ENCODE peak calls at places on chromosomes 13 and 19, in ten cellular contexts. One of them, this sample, is unnamed.

GRCh38 chr19:36152061-36152885 is at the start of gene COX7A1:
- DNase-seq in T-helper 1 cell: no peak
- DNase-seq in Ammon's horn: no peak
- DNase-seq in effector memory CD8-positive, alpha-beta T cell: no peak
- DNase-seq in right atrium auricular region: peak; percentile 80
- DNase-seq in cerebellum: peak; percentile 71
- DNase-seq in prostate gland: no peak
- DNase-seq in stimulated activated CD8-positive, alpha-beta memory T cell treated with anti-CD3 and anti-CD28 coated beads, Interleukin-2, amount 100 ng/mL, for 48 hours: no peak
- DNase-seq in HT1080: no peak
- DNase-seq in T-helper 2 cell: no peak
- DNase-seq in this sample: peak; percentile 70

GRCh38 chr13:108115739-108116138 is 99.6 kb downstream of the LIG4 start:
- DNase-seq in T-helper 1 cell: no peak
- DNase-seq in Ammon's horn: no peak
- DNase-seq in effector memory CD8-positive, alpha-beta T cell: no peak
- DNase-seq in right atrium auricular region: no peak
- DNase-seq in cerebellum: no peak
- DNase-seq in prostate gland: no peak
- DNase-seq in stimulated activated CD8-positive, alpha-beta memory T cell treated with anti-CD3 and anti-CD28 coated beads, Interleukin-2, amount 100 ng/mL, for 48 hours: no peak
- DNase-seq in HT1080: peak; percentile 2
- DNase-seq in T-helper 2 cell: no peak
- DNase-seq in this sample: no peak

GRCh38 chr13:23722726-23723453 is 152.7 kb downstream of the TNFRSF19 start:
- DNase-seq in T-helper 1 cell: no peak
- DNase-seq in Ammon's horn: no peak
- DNase-seq in effector memory CD8-positive, alpha-beta T cell: no peak
- DNase-seq in right atrium auricular region: no peak
- DNase-seq in cerebellum: no peak
- DNase-seq in prostate gland: no peak
- DNase-seq in stimulated activated CD8-positive, alpha-beta memory T cell treated with anti-CD3 and anti-CD28 coated beads, Interleukin-2, amount 100 ng/mL, for 48 hours: no peak
- DNase-seq in HT1080: no peak
- DNase-seq in T-helper 2 cell: no peak
- DNase-seq in this sample: no peak

GRCh38 chr13:26721251-26721939 is 39.2 kb downstream of the GPR12 start:
- DNase-seq in T-helper 1 cell: peak; percentile 29
- DNase-seq in Ammon's horn: peak; percentile 65
- DNase-seq in effector memory CD8-positive, alpha-beta T cell: peak; percentile 20
- DNase-seq in right atrium auricular region: peak; percentile 58
- DNase-seq in cerebellum: peak; percentile 45
- DNase-seq in prostate gland: no peak
- DNase-seq in stimulated activated CD8-positive, alpha-beta memory T cell treated with anti-CD3 and anti-CD28 coated beads, Interleukin-2, amount 100 ng/mL, for 48 hours: peak; percentile 14
- DNase-seq in HT1080: peak; percentile 83
- DNase-seq in T-helper 2 cell: no peak
- DNase-seq in this sample: no peak

GRCh38 chr19:49142866-49143335 is 12.3 kb downstream of the HRC start:
- DNase-seq in T-helper 1 cell: peak; percentile 72
- DNase-seq in Ammon's horn: peak; percentile 96
- DNase-seq in effector memory CD8-positive, alpha-beta T cell: no peak
- DNase-seq in right atrium auricular region: peak; percentile 95
- DNase-seq in cerebellum: peak; percentile 97
- DNase-seq in prostate gland: peak; percentile 93
- DNase-seq in stimulated activated CD8-positive, alpha-beta memory T cell treated with anti-CD3 and anti-CD28 coated beads, Interleukin-2, amount 100 ng/mL, for 48 hours: peak; percentile 57
- DNase-seq in HT1080: peak; percentile 76
- DNase-seq in T-helper 2 cell: no peak
- DNase-seq in this sample: peak; percentile 91

GRCh38 chr13:49371943-49372636 is 71.8 kb downstream of the CAB39L start:
- DNase-seq in T-helper 1 cell: no peak
- DNase-seq in Ammon's horn: no peak
- DNase-seq in effector memory CD8-positive, alpha-beta T cell: no peak
- DNase-seq in right atrium auricular region: no peak
- DNase-seq in cerebellum: no peak
- DNase-seq in prostate gland: peak; percentile 21
- DNase-seq in stimulated activated CD8-positive, alpha-beta memory T cell treated with anti-CD3 and anti-CD28 coated beads, Interleukin-2, amount 100 ng/mL, for 48 hours: no peak
- DNase-seq in HT1080: no peak
- DNase-seq in T-helper 2 cell: no peak
- DNase-seq in this sample: no peak

GRCh38 chr19:1935484-1936208 is 5.3 kb upstream of the CSNK1G2 start:
- DNase-seq in T-helper 1 cell: peak; percentile 73
- DNase-seq in Ammon's horn: peak; percentile 60
- DNase-seq in effector memory CD8-positive, alpha-beta T cell: no peak
- DNase-seq in right atrium auricular region: peak; percentile 65
- DNase-seq in cerebellum: no peak
- DNase-seq in prostate gland: no peak
- DNase-seq in stimulated activated CD8-positive, alpha-beta memory T cell treated with anti-CD3 and anti-CD28 coated beads, Interleukin-2, amount 100 ng/mL, for 48 hours: no peak
- DNase-seq in HT1080: peak; percentile 65
- DNase-seq in T-helper 2 cell: no peak
- DNase-seq in this sample: peak; percentile 82

GRCh38 chr13:24288870-24289269 is 20.5 kb upstream of the C1QTNF9 start:
- DNase-seq in T-helper 1 cell: no peak
- DNase-seq in Ammon's horn: no peak
- DNase-seq in effector memory CD8-positive, alpha-beta T cell: no peak
- DNase-seq in right atrium auricular region: no peak
- DNase-seq in cerebellum: no peak
- DNase-seq in prostate gland: no peak
- DNase-seq in stimulated activated CD8-positive, alpha-beta memory T cell treated with anti-CD3 and anti-CD28 coated beads, Interleukin-2, amount 100 ng/mL, for 48 hours: no peak
- DNase-seq in HT1080: no peak
- DNase-seq in T-helper 2 cell: no peak
- DNase-seq in this sample: no peak

GRCh38 chr19:44878119-44878865 is 12.8 kb upstream of the TOMM40 start:
- DNase-seq in T-helper 1 cell: no peak
- DNase-seq in Ammon's horn: no peak
- DNase-seq in effector memory CD8-positive, alpha-beta T cell: no peak
- DNase-seq in right atrium auricular region: no peak
- DNase-seq in cerebellum: no peak
- DNase-seq in prostate gland: no peak
- DNase-seq in stimulated activated CD8-positive, alpha-beta memory T cell treated with anti-CD3 and anti-CD28 coated beads, Interleukin-2, amount 100 ng/mL, for 48 hours: no peak
- DNase-seq in HT1080: no peak
- DNase-seq in T-helper 2 cell: no peak
- DNase-seq in this sample: no peak

GRCh38 chr19:32404939-32405430 is 585 bp upstream of the DPY19L3 start:
- DNase-seq in T-helper 1 cell: no peak
- DNase-seq in Ammon's horn: peak; percentile 61
- DNase-seq in effector memory CD8-positive, alpha-beta T cell: no peak
- DNase-seq in right atrium auricular region: peak; percentile 81
- DNase-seq in cerebellum: peak; percentile 71
- DNase-seq in prostate gland: peak; percentile 36
- DNase-seq in stimulated activated CD8-positive, alpha-beta memory T cell treated with anti-CD3 and anti-CD28 coated beads, Interleukin-2, amount 100 ng/mL, for 48 hours: peak; percentile 5
- DNase-seq in HT1080: no peak
- DNase-seq in T-helper 2 cell: no peak
- DNase-seq in this sample: peak; percentile 50

GRCh38 chr19:3618811-3619630 is 7.6 kb downstream of the CACTIN start:
- DNase-seq in T-helper 1 cell: no peak
- DNase-seq in Ammon's horn: no peak
- DNase-seq in effector memory CD8-positive, alpha-beta T cell: no peak
- DNase-seq in right atrium auricular region: no peak
- DNase-seq in cerebellum: no peak
- DNase-seq in prostate gland: no peak
- DNase-seq in stimulated activated CD8-positive, alpha-beta memory T cell treated with anti-CD3 and anti-CD28 coated beads, Interleukin-2, amount 100 ng/mL, for 48 hours: no peak
- DNase-seq in HT1080: no peak
- DNase-seq in T-helper 2 cell: no peak
- DNase-seq in this sample: no peak

GRCh38 chr13:50679321-50679720 is 164.2 kb downstream of the DLEU7 start:
- DNase-seq in T-helper 1 cell: no peak
- DNase-seq in Ammon's horn: no peak
- DNase-seq in effector memory CD8-positive, alpha-beta T cell: no peak
- DNase-seq in right atrium auricular region: no peak
- DNase-seq in cerebellum: no peak
- DNase-seq in prostate gland: no peak
- DNase-seq in stimulated activated CD8-positive, alpha-beta memory T cell treated with anti-CD3 and anti-CD28 coated beads, Interleukin-2, amount 100 ng/mL, for 48 hours: no peak
- DNase-seq in HT1080: peak; percentile 76
- DNase-seq in T-helper 2 cell: no peak
- DNase-seq in this sample: peak; percentile 44

GRCh38 chr19:44576843-44577565 is 36.4 kb upstream of the IGSF23 start:
- DNase-seq in T-helper 1 cell: peak; percentile 7
- DNase-seq in Ammon's horn: no peak
- DNase-seq in effector memory CD8-positive, alpha-beta T cell: no peak
- DNase-seq in right atrium auricular region: peak; percentile 57
- DNase-seq in cerebellum: no peak
- DNase-seq in prostate gland: no peak
- DNase-seq in stimulated activated CD8-positive, alpha-beta memory T cell treated with anti-CD3 and anti-CD28 coated beads, Interleukin-2, amount 100 ng/mL, for 48 hours: no peak
- DNase-seq in HT1080: peak; percentile 50
- DNase-seq in T-helper 2 cell: no peak
- DNase-seq in this sample: peak; percentile 59

GRCh38 chr13:26816876-26817275 is 56.3 kb upstream of the GPR12 start:
- DNase-seq in T-helper 1 cell: no peak
- DNase-seq in Ammon's horn: no peak
- DNase-seq in effector memory CD8-positive, alpha-beta T cell: no peak
- DNase-seq in right atrium auricular region: no peak
- DNase-seq in cerebellum: no peak
- DNase-seq in prostate gland: no peak
- DNase-seq in stimulated activated CD8-positive, alpha-beta memory T cell treated with anti-CD3 and anti-CD28 coated beads, Interleukin-2, amount 100 ng/mL, for 48 hours: no peak
- DNase-seq in HT1080: no peak
- DNase-seq in T-helper 2 cell: no peak
- DNase-seq in this sample: no peak

GRCh38 chr19:30286378-30286777 is 85.8 kb upstream of the ZNF536 start:
- DNase-seq in T-helper 1 cell: no peak
- DNase-seq in Ammon's horn: no peak
- DNase-seq in effector memory CD8-positive, alpha-beta T cell: no peak
- DNase-seq in right atrium auricular region: no peak
- DNase-seq in cerebellum: no peak
- DNase-seq in prostate gland: no peak
- DNase-seq in stimulated activated CD8-positive, alpha-beta memory T cell treated with anti-CD3 and anti-CD28 coated beads, Interleukin-2, amount 100 ng/mL, for 48 hours: no peak
- DNase-seq in HT1080: no peak
- DNase-seq in T-helper 2 cell: no peak
- DNase-seq in this sample: no peak

GRCh38 chr19:44745386-44745831 is 3.1 kb upstream of the BCL3 start:
- DNase-seq in T-helper 1 cell: no peak
- DNase-seq in Ammon's horn: no peak
- DNase-seq in effector memory CD8-positive, alpha-beta T cell: no peak
- DNase-seq in right atrium auricular region: peak; percentile 84
- DNase-seq in cerebellum: no peak
- DNase-seq in prostate gland: peak; percentile 62
- DNase-seq in stimulated activated CD8-positive, alpha-beta memory T cell treated with anti-CD3 and anti-CD28 coated beads, Interleukin-2, amount 100 ng/mL, for 48 hours: no peak
- DNase-seq in HT1080: peak; percentile 43
- DNase-seq in T-helper 2 cell: no peak
- DNase-seq in this sample: peak; percentile 87

GRCh38 chr19:13430790-13431582 is 75.3 kb downstream of the CACNA1A start:
- DNase-seq in T-helper 1 cell: peak; percentile 36
- DNase-seq in Ammon's horn: peak; percentile 27
- DNase-seq in effector memory CD8-positive, alpha-beta T cell: peak; percentile 21
- DNase-seq in right atrium auricular region: no peak
- DNase-seq in cerebellum: no peak
- DNase-seq in prostate gland: no peak
- DNase-seq in stimulated activated CD8-positive, alpha-beta memory T cell treated with anti-CD3 and anti-CD28 coated beads, Interleukin-2, amount 100 ng/mL, for 48 hours: peak; percentile 22
- DNase-seq in HT1080: peak; percentile 26
- DNase-seq in T-helper 2 cell: peak; percentile 13
- DNase-seq in this sample: peak; percentile 67

GRCh38 chr19:1069009-1069779 is 2.2 kb downstream of the ARHGAP45 start:
- DNase-seq in T-helper 1 cell: peak; percentile 93
- DNase-seq in Ammon's horn: peak; percentile 68
- DNase-seq in effector memory CD8-positive, alpha-beta T cell: peak; percentile 69
- DNase-seq in right atrium auricular region: peak; percentile 71
- DNase-seq in cerebellum: no peak
- DNase-seq in prostate gland: no peak
- DNase-seq in stimulated activated CD8-positive, alpha-beta memory T cell treated with anti-CD3 and anti-CD28 coated beads, Interleukin-2, amount 100 ng/mL, for 48 hours: no peak
- DNase-seq in HT1080: peak; percentile 46
- DNase-seq in T-helper 2 cell: no peak
- DNase-seq in this sample: no peak

GRCh38 chr19:18425515-18426415 is 6.6 kb downstream of the SSBP4 start:
- DNase-seq in T-helper 1 cell: no peak
- DNase-seq in Ammon's horn: peak; percentile 77
- DNase-seq in effector memory CD8-positive, alpha-beta T cell: no peak
- DNase-seq in right atrium auricular region: peak; percentile 81
- DNase-seq in cerebellum: peak; percentile 87
- DNase-seq in prostate gland: no peak
- DNase-seq in stimulated activated CD8-positive, alpha-beta memory T cell treated with anti-CD3 and anti-CD28 coated beads, Interleukin-2, amount 100 ng/mL, for 48 hours: no peak
- DNase-seq in HT1080: no peak
- DNase-seq in T-helper 2 cell: no peak
- DNase-seq in this sample: peak; percentile 74

GRCh38 chr19:15195381-15195964 is 5.3 kb downstream of the NOTCH3 start:
- DNase-seq in T-helper 1 cell: no peak
- DNase-seq in Ammon's horn: no peak
- DNase-seq in effector memory CD8-positive, alpha-beta T cell: no peak
- DNase-seq in right atrium auricular region: no peak
- DNase-seq in cerebellum: no peak
- DNase-seq in prostate gland: peak; percentile 65
- DNase-seq in stimulated activated CD8-positive, alpha-beta memory T cell treated with anti-CD3 and anti-CD28 coated beads, Interleukin-2, amount 100 ng/mL, for 48 hours: peak; percentile 10
- DNase-seq in HT1080: no peak
- DNase-seq in T-helper 2 cell: no peak
- DNase-seq in this sample: peak; percentile 83

GRCh38 chr19:54905908-54906511 is at the start of gene NCR1:
- DNase-seq in T-helper 1 cell: no peak
- DNase-seq in Ammon's horn: no peak
- DNase-seq in effector memory CD8-positive, alpha-beta T cell: peak; percentile 8
- DNase-seq in right atrium auricular region: no peak
- DNase-seq in cerebellum: no peak
- DNase-seq in prostate gland: no peak
- DNase-seq in stimulated activated CD8-positive, alpha-beta memory T cell treated with anti-CD3 and anti-CD28 coated beads, Interleukin-2, amount 100 ng/mL, for 48 hours: peak; percentile 4
- DNase-seq in HT1080: no peak
- DNase-seq in T-helper 2 cell: no peak
- DNase-seq in this sample: no peak

GRCh38 chr19:49398001-49398615 is 10.1 kb downstream of the KASH5 start:
- DNase-seq in T-helper 1 cell: no peak
- DNase-seq in Ammon's horn: no peak
- DNase-seq in effector memory CD8-positive, alpha-beta T cell: no peak
- DNase-seq in right atrium auricular region: no peak
- DNase-seq in cerebellum: no peak
- DNase-seq in prostate gland: no peak
- DNase-seq in stimulated activated CD8-positive, alpha-beta memory T cell treated with anti-CD3 and anti-CD28 coated beads, Interleukin-2, amount 100 ng/mL, for 48 hours: no peak
- DNase-seq in HT1080: no peak
- DNase-seq in T-helper 2 cell: no peak
- DNase-seq in this sample: no peak

GRCh38 chr13:80030491-80030890 is 310.4 kb downstream of the SPRY2 start:
- DNase-seq in T-helper 1 cell: no peak
- DNase-seq in Ammon's horn: peak; percentile 45
- DNase-seq in effector memory CD8-positive, alpha-beta T cell: no peak
- DNase-seq in right atrium auricular region: no peak
- DNase-seq in cerebellum: no peak
- DNase-seq in prostate gland: no peak
- DNase-seq in stimulated activated CD8-positive, alpha-beta memory T cell treated with anti-CD3 and anti-CD28 coated beads, Interleukin-2, amount 100 ng/mL, for 48 hours: no peak
- DNase-seq in HT1080: peak; percentile 63
- DNase-seq in T-helper 2 cell: no peak
- DNase-seq in this sample: peak; percentile 61